ENCODE peak calls at places on chromosomes 7 and 10, in five cellular contexts. B is heart left ventricle, K is brain microvascular endothelial cell, F is breast epithelium, Y is uterus. S is an unnamed sample.

GRCh38 chr10:31698169-31698890 is 230.3 kb downstream of the ARHGAP12 start:
- DNase-seq in F (no peak), K (peak; percentile 85), Y (peak; percentile 85), B (no peak), S (no peak)

GRCh38 chr10:99450624-99451498 is 20.4 kb upstream of the GOT1 start:
- DNase-seq in K (no peak), B (no peak), F (no peak), Y (no peak), S (no peak)

GRCh38 chr10:77461636-77462296 is 175.8 kb downstream of the KCNMA1 start:
- DNase-seq in B (no peak), F (no peak), K (no peak), Y (no peak), S (peak; percentile 51)

GRCh38 chr7:100583132-100584045 is 2.5 kb downstream of the LRCH4 start:
- DNase-seq in F (peak; percentile 52), B (peak; percentile 85), Y (no peak), K (peak; percentile 44), S (no peak)

GRCh38 chr10:70748801-70749573 is 36.2 kb downstream of the TBATA start:
- DNase-seq in Y (no peak), B (no peak), F (no peak), K (no peak), S (no peak)

GRCh38 chr10:14126697-14127440 is 203.9 kb downstream of the FRMD4A start:
- DNase-seq in F (no peak), B (no peak), K (peak; percentile 12), Y (no peak), S (peak; percentile 75)

GRCh38 chr7:47337531-47337930 is 244.4 kb downstream of the TNS3 start:
- DNase-seq in K (no peak), F (peak; percentile 13), B (no peak), Y (no peak), S (no peak)

GRCh38 chr10:82397859-82398258 is 522.9 kb downstream of the NRG3 start:
- DNase-seq in F (no peak), B (no peak), Y (no peak), K (no peak), S (no peak)

GRCh38 chr10:28738200-28738599 is 60.9 kb downstream of the BAMBI start:
- DNase-seq in F (no peak), K (no peak), B (no peak), Y (no peak), S (no peak)

GRCh38 chr7:47422631-47423030 is 159.3 kb downstream of the TNS3 start:
- DNase-seq in B (no peak), Y (no peak), F (no peak), K (no peak), S (no peak)

GRCh38 chr7:151449990-151450389 is 10.0 kb upstream of the CRYGN start:
- DNase-seq in Y (peak; percentile 10), K (no peak), F (no peak), B (no peak), S (no peak)

GRCh38 chr7:141011443-141011842 is 3.3 kb downstream of the MRPS33 start:
- DNase-seq in Y (no peak), K (no peak), B (no peak), F (no peak), S (no peak)

GRCh38 chr7:5370454-5371353 is 52.9 kb downstream of the TNRC18 start:
- DNase-seq in Y (no peak), K (no peak), B (no peak), F (no peak), S (no peak)

GRCh38 chr10:109963439-109963838 is 40.1 kb upstream of the XPNPEP1 start:
- DNase-seq in Y (no peak), F (no peak), K (no peak), B (no peak), S (no peak)

GRCh38 chr7:143434660-143435059 is 8.6 kb upstream of the TAS2R60 start:
- DNase-seq in B (peak; percentile 62), F (peak; percentile 72), Y (no peak), K (no peak), S (peak; percentile 86)

GRCh38 chr10:96254976-96255375 is 16.4 kb downstream of the BLNK start:
- DNase-seq in F (no peak), K (no peak), Y (no peak), B (no peak), S (no peak)

GRCh38 chr10:17249820-17250219 is 21.8 kb downstream of the VIM start:
- DNase-seq in K (no peak), Y (no peak), F (no peak), B (no peak), S (peak; percentile 44)

GRCh38 chr10:110864662-110865140 is 7.0 kb upstream of the PDCD4 start:
- DNase-seq in K (no peak), B (no peak), Y (no peak), F (no peak), S (no peak)

GRCh38 chr7:44128721-44129582 is 5.6 kb upstream of the POLD2 start:
- DNase-seq in B (no peak), Y (no peak), K (no peak), F (no peak), S (no peak)

GRCh38 chr10:20935926-20936325 is 38.8 kb upstream of the NEBL start:
- DNase-seq in K (no peak), B (no peak), F (no peak), Y (no peak), S (no peak)

GRCh38 chr7:95396136-95397032 is at the start of gene PON3:
- DNase-seq in Y (no peak), K (no peak), F (peak; percentile 22), B (no peak), S (peak; percentile 53)

GRCh38 chr7:79528421-79528820 is 75.0 kb upstream of the MAGI2 start:
- DNase-seq in K (no peak), Y (no peak), B (no peak), F (no peak), S (peak; percentile 97)

GRCh38 chr7:42283553-42283952 is 46.5 kb upstream of the GLI3 start:
- DNase-seq in K (no peak), Y (no peak), B (no peak), F (peak; percentile 33), S (no peak)

GRCh38 chr7:44565097-44565794 is 8.5 kb downstream of the DDX56 start:
- DNase-seq in F (peak; percentile 52), K (peak; percentile 43), Y (peak; percentile 47), B (peak; percentile 86), S (no peak)

GRCh38 chr7:151672706-151673105 is 153.0 kb upstream of the RHEB start:
- DNase-seq in B (no peak), K (no peak), Y (no peak), F (no peak), S (no peak)

GRCh38 chr7:151080091-151080521 is 503 bp downstream of the FASTK start:
- DNase-seq in K (no peak), F (no peak), B (peak; percentile 69), Y (peak; percentile 19), S (peak; percentile 33)

GRCh38 chr10:60664859-60665258 is 113.4 kb upstream of the CDK1 start:
- DNase-seq in B (no peak), Y (no peak), K (peak; percentile 58), F (no peak), S (no peak)

GRCh38 chr7:121557034-121557892 is 161.2 kb upstream of the FAM3C start:
- DNase-seq in Y (no peak), K (peak; percentile 41), F (no peak), B (no peak), S (no peak)

GRCh38 chr7:99497771-99498545 is 2.1 kb downstream of the ZNF394 start:
- DNase-seq in B (no peak), F (no peak), Y (no peak), K (no peak), S (no peak)

GRCh38 chr7:7251742-7252141 is 69.4 kb downstream of the C1GALT1 start:
- DNase-seq in Y (no peak), B (no peak), K (no peak), F (no peak), S (no peak)
- H3K27ac ChIP-seq in Y (no peak overlapping the region), B (no peak overlapping the region), K (no peak overlapping the region), F (no peak overlapping the region), S (no peak overlapping the region)

GRCh38 chr10:3992374-3993178 is 207.6 kb upstream of the KLF6 start:
- DNase-seq in B (no peak), F (no peak), Y (no peak), K (no peak), S (no peak)
- H3K27ac ChIP-seq in B (no peak overlapping the region), F (no peak overlapping the region), Y (peak overlapping the region; percentile 69), K (no peak overlapping the region), S (no peak overlapping the region)

GRCh38 chr7:29091722-29092121 is 54.6 kb downstream of the CPVL start:
- DNase-seq in K (no peak), F (no peak), B (no peak), Y (no peak), S (no peak)
- H3K27ac ChIP-seq in K (no peak overlapping the region), F (peak overlapping the region; percentile 80), B (peak overlapping the region; percentile 60), Y (peak overlapping the region; percentile 63), S (no peak overlapping the region)

GRCh38 chr7:87344446-87344845 is 1.0 kb upstream of the CROT start:
- DNase-seq in B (no peak), Y (no peak), K (no peak), F (no peak), S (peak; percentile 62)

GRCh38 chr7:87336136-87336535 is 9.3 kb upstream of the CROT start:
- DNase-seq in B (no peak), Y (no peak), F (no peak), K (no peak), S (no peak)

GRCh38 chr7:87341441-87341840 is 4.0 kb upstream of the CROT start:
- DNase-seq in F (no peak), K (no peak), B (no peak), Y (no peak), S (no peak)

GRCh38 chr7:87342231-87342630 is 3.2 kb upstream of the CROT start:
- DNase-seq in B (no peak), F (no peak), Y (no peak), K (no peak), S (no peak)

DNA sequence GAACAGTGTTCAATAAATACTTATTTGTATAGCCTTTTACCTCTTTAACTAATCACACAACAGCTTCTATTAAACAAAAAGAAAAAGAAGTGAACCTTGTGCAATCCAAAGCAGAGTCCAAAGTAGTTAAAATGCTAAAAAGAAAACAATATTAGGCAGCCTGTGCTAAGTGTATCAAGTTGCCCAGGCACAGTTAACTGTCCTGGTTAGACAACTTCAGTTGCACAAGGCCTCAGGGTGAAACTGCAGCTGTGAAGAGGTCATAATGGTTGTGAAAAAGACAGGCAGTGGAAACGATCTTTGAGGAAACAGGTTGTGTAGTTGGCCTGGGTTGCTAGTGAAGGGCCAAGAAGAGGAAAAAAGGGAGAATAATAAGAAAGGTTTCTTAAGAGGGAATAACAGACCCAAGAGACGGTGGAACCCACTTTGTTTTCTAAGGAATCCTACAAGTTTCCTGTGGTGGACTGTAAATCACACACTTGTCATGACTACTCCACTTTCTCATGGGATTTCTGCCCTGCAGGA is 6.0 kb upstream of the CROT start:
- DNase-seq in K (no peak), F (no peak), Y (no peak), B (no peak), S (no peak)
- H3K27ac ChIP-seq in K (no peak overlapping the region), F (no peak overlapping the region), Y (no peak overlapping the region), B (no peak overlapping the region), S (no peak overlapping the region)